ENCODE peak calls at places on chromosomes 12 and 14, in four cellular contexts. One of them, this sample, is unnamed.
A peak's percentile ranks its signal among the peaks of the same experiment; 100 is the strongest.

GRCh38 chr12:115599251-115599811 is 678.2 kb downstream of the MED13L start:
- DNase-seq in K562: no peak
- DNase-seq in stomach: no peak
- DNase-seq in spleen: no peak
- DNase-seq in this sample: no peak

GRCh38 chr12:109115758-109116610 is at the start of gene ACACB:
- DNase-seq in K562: no peak
- DNase-seq in stomach: peak; percentile 86
- DNase-seq in spleen: peak; percentile 82
- DNase-seq in this sample: no peak

GRCh38 chr12:130357241-130357640 is 19.6 kb downstream of the PIWIL1 start:
- DNase-seq in K562: no peak
- DNase-seq in stomach: no peak
- DNase-seq in spleen: no peak
- DNase-seq in this sample: no peak

GRCh38 chr14:91870001-91870400 is 2.7 kb upstream of the TC2N start:
- DNase-seq in K562: no peak
- DNase-seq in stomach: no peak
- DNase-seq in spleen: no peak
- DNase-seq in this sample: no peak

GRCh38 chr14:101404426-101405170 is 156.7 kb upstream of the DIO3 start:
- DNase-seq in K562: no peak
- DNase-seq in stomach: no peak
- DNase-seq in spleen: no peak
- DNase-seq in this sample: no peak

GRCh38 chr12:63930971-63931370 is 86.5 kb downstream of the SRGAP1 start:
- DNase-seq in K562: no peak
- DNase-seq in stomach: no peak
- DNase-seq in spleen: no peak
- DNase-seq in this sample: no peak

GRCh38 chr14:23831591-23831990 is 122.0 kb upstream of the DHRS4 start:
- DNase-seq in K562: no peak
- DNase-seq in stomach: no peak
- DNase-seq in spleen: no peak
- DNase-seq in this sample: no peak

GRCh38 chr14:23636317-23637211 is at the start of gene DHRS2:
- DNase-seq in K562: no peak
- DNase-seq in stomach: no peak
- DNase-seq in spleen: no peak
- DNase-seq in this sample: no peak

GRCh38 chr12:81034926-81035325 is 43.0 kb upstream of the ACSS3 start:
- DNase-seq in K562: no peak
- DNase-seq in stomach: no peak
- DNase-seq in spleen: no peak
- DNase-seq in this sample: no peak

GRCh38 chr14:72000907-72001306 is 68.7 kb downstream of the RGS6 start:
- DNase-seq in K562: no peak
- DNase-seq in stomach: no peak
- DNase-seq in spleen: no peak
- DNase-seq in this sample: no peak

GRCh38 chr12:49968431-49968830 is 4.3 kb upstream of the AQP6 start:
- DNase-seq in K562: no peak
- DNase-seq in stomach: no peak
- DNase-seq in spleen: no peak
- DNase-seq in this sample: no peak

DNA sequence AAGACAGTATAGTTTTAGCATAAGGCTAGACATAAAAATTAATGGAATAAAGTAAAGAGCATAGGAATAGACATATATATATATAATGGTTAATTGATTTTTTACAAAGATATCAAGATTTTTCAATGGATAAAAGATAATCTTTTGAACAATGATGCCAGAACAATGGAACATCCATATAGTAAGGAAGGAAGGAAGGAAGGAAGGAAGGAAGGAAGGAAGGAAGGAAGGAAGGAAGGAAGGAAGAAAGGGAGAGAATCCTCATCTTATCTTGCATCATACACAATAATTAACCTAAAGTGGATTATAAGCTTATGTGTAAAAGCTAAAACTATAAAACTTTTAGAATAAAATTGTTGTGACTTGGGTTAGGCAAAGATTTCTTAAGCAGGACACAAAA is 9.8 kb upstream of the NELL2 start:
- DNase-seq in K562: no peak
- DNase-seq in stomach: no peak
- DNase-seq in spleen: no peak
- DNase-seq in this sample: no peak
- TF ChIP-seq CTCF in K562: no peak
- TF ChIP-seq CTCF in stomach: no peak
- TF ChIP-seq CTCF in spleen: no peak
- TF ChIP-seq CTCF in this sample: no peak

GRCh38 chr14:98189521-98189920 is 1082.5 kb downstream of the BCL11B start:
- DNase-seq in K562: no peak
- DNase-seq in stomach: no peak
- DNase-seq in spleen: no peak
- DNase-seq in this sample: no peak

GRCh38 chr14:98192946-98193345 is 1079.1 kb downstream of the BCL11B start:
- DNase-seq in K562: no peak
- DNase-seq in stomach: no peak
- DNase-seq in spleen: no peak
- DNase-seq in this sample: no peak

GRCh38 chr14:98189077-98189476 is 1082.9 kb downstream of the BCL11B start:
- DNase-seq in K562: no peak
- DNase-seq in stomach: no peak
- DNase-seq in spleen: no peak
- DNase-seq in this sample: no peak

GRCh38 chr14:98187302-98187701 is 1084.7 kb downstream of the BCL11B start:
- DNase-seq in K562: no peak
- DNase-seq in stomach: no peak
- DNase-seq in spleen: no peak
- DNase-seq in this sample: no peak

DNA sequence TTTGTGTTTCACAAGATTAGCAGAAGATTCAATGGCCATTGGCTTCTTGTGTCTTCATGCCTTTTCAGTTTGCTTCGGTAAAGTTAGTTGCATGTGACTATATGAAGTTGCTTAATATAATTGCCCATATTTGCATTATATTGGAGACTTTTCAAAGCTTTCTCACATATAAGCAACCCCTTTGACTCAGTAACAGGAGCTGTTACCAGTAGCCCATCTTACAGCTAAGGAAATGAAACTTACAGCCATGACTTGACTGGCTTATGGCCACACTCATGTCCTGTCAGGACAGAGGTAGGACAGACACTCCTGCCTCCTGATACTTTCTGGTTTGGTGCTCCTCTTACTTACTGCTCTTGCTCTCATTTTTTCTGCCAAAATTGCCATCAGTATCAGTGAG is 1082.1 kb downstream of the BCL11B start:
- DNase-seq in K562: no peak
- DNase-seq in stomach: no peak
- DNase-seq in spleen: no peak
- DNase-seq in this sample: no peak
- H3K4me3 ChIP-seq in K562: no peak overlapping the region
- H3K4me3 ChIP-seq in stomach: no peak overlapping the region
- H3K4me3 ChIP-seq in spleen: no peak overlapping the region
- H3K4me3 ChIP-seq in this sample: no peak overlapping the region

DNA sequence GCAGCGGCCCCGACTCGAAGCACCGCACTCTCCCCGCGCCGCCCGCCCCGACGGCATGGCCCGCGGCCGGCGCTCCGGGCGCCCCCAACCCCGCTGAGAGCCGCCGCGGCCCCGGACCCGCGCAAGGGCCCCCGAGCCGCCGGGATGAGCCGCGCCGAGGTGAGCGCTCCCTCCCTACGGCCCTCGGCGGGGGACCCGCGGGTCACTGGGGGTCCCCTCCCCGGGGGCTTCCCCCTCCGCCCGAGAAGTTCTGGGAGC is 847 bp upstream of the SAMD4A start:
- DNase-seq in K562: no peak
- DNase-seq in stomach: no peak
- DNase-seq in spleen: no peak
- DNase-seq in this sample: no peak
- TF ChIP-seq POLR2A in K562: no peak
- TF ChIP-seq POLR2A in stomach: no peak
- TF ChIP-seq POLR2A in spleen: no peak
- TF ChIP-seq POLR2A in this sample: no peak

DNA sequence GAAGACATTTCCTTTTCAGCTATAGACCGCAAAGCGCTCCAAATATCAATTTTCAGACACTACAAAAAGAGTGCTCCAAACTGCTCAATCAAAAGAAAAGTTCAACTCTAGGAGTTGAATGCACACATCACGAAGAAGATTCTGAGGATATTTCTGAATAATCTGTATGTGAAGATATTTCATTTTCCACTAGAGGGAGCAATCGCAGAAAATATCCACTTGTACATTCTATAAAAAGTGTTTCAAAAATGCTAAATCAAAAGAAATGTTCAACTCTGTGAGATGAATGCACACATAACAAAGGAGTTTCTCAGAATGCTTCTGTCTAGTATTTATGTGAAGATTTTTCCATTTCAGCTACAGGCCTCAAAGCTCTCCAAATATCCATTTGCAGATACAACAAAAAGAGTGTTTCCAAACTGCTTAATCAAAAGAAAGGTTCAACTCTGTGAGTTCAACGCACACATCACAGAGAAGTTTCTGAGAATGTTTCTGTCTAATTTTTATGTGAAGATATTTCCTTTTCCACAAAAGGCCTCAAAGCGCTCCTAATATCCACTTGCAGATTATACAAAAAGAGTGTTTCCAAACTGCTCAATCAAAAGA is 643.8 kb upstream of the ALG10B start:
- DNase-seq in K562: no peak
- DNase-seq in stomach: no peak
- DNase-seq in spleen: no peak
- DNase-seq in this sample: no peak
- TF ChIP-seq CTCF in K562: no peak
- TF ChIP-seq CTCF in stomach: no peak
- TF ChIP-seq CTCF in spleen: no peak
- TF ChIP-seq CTCF in this sample: no peak

DNA sequence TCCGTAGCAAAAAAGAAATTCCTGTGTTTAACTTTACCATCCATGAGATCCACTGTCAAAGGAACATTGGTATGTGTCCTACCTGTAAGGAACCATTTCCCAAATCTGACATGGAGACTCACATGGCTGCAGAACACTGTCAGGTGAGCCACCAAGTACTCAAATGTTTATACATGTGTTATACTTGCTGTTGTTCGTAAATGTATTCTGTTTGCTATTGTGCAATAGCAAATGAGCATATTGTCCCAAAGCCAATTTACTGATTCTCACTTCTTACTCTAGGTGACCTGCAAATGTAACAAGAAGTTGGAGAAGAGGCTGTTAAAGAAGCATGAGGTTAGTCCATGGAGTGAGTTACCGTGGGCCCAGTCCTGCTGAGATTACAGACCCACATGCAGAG is 9.4 kb downstream of the TRAFD1 start:
- DNase-seq in K562: no peak
- DNase-seq in stomach: no peak
- DNase-seq in spleen: no peak
- DNase-seq in this sample: no peak
- H3K4me3 ChIP-seq in K562: no peak overlapping the region
- H3K4me3 ChIP-seq in stomach: no peak overlapping the region
- H3K4me3 ChIP-seq in spleen: no peak overlapping the region
- H3K4me3 ChIP-seq in this sample: no peak overlapping the region

GRCh38 chr12:132517013-132517739 is 27.2 kb downstream of the FBRSL1 start:
- DNase-seq in K562: no peak
- DNase-seq in stomach: no peak
- DNase-seq in spleen: no peak
- DNase-seq in this sample: no peak
- TF ChIP-seq POLR2A in K562: no peak
- TF ChIP-seq POLR2A in stomach: no peak
- TF ChIP-seq POLR2A in spleen: no peak
- TF ChIP-seq POLR2A in this sample: no peak

GRCh38 chr12:65689508-65689907 is 134.8 kb upstream of the HMGA2 start:
- DNase-seq in K562: no peak
- DNase-seq in stomach: no peak
- DNase-seq in spleen: no peak
- DNase-seq in this sample: no peak

GRCh38 chr12:65681226-65681625 is 143.1 kb upstream of the HMGA2 start:
- DNase-seq in K562: no peak
- DNase-seq in stomach: no peak
- DNase-seq in spleen: no peak
- DNase-seq in this sample: no peak

GRCh38 chr12:65684906-65685305 is 139.4 kb upstream of the HMGA2 start:
- DNase-seq in K562: no peak
- DNase-seq in stomach: no peak
- DNase-seq in spleen: no peak
- DNase-seq in this sample: no peak

GRCh38 chr12:65682145-65682544 is 142.1 kb upstream of the HMGA2 start:
- DNase-seq in K562: no peak
- DNase-seq in stomach: no peak
- DNase-seq in spleen: no peak
- DNase-seq in this sample: no peak

DNA sequence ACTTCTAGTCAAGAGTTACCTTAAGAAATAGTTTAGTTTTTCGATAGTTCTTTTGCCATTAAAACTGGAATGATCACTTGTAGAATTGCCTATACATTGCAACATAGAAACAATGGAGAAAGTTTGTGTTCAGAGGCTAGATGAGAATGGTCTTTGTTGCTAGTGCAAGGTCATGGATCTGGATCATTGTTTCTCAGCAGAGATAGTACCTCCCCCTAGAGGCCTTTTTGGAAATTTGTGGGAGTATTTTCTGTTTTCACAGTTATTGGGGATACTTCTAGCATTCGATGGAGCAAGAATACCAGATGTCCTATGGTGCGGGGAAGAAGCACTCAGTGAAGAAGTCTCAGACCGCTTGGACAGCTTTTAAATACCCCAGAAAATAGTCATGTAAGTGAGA is 138.8 kb upstream of the HMGA2 start:
- DNase-seq in K562: peak; percentile 20
- DNase-seq in stomach: no peak
- DNase-seq in spleen: no peak
- DNase-seq in this sample: no peak
- TF ChIP-seq CTCF in K562: peak; percentile 70
- TF ChIP-seq CTCF in stomach: peak; percentile 41
- TF ChIP-seq CTCF in spleen: no peak
- TF ChIP-seq CTCF in this sample: no peak

This sample was measured in lower leg skin.